ENCODE peak calls at places on chromosomes 16 and 17, in ten cellular contexts. O, Q, S, U, P, Z, G, D, N and Y are unnamed samples.

GRCh38 chr16:67190448-67191399 is 788 bp upstream of the EXOC3L1 start:
- DNase-seq in Z (no peak), G (no peak), Q (no peak), O (no peak), D (no peak), P (no peak), S (no peak), U (no peak), N (no peak), Y (no peak)

GRCh38 chr17:76561799-76562268 is 22.0 kb downstream of the PRCD start:
- DNase-seq in G (no peak), D (no peak), N (no peak), P (no peak), O (no peak), Q (no peak), S (no peak), U (no peak), Z (peak), Y (no peak)

GRCh38 chr17:64694207-64694606 is 32.1 kb upstream of the SMURF2 start:
- DNase-seq in Z (peak), N (peak), G (no peak), P (peak), U (no peak), Q (peak), D (peak), O (no peak), S (no peak), Y (no peak)

GRCh38 chr16:69520800-69521602 is 44.8 kb upstream of the NFAT5 start:
- DNase-seq in Q (no peak), U (no peak), G (no peak), P (peak), Z (peak), O (no peak), D (no peak), N (no peak), S (no peak), Y (peak)

GRCh38 chr16:72256398-72257048 is 84.6 kb upstream of the PMFBP1 start:
- DNase-seq in S (no peak), Q (no peak), O (no peak), Z (peak), N (no peak), P (no peak), U (no peak), G (no peak), D (peak), Y (no peak)

GRCh38 chr17:77841742-77842141 is 116.8 kb upstream of the TNRC6C start:
- DNase-seq in U (no peak), Q (no peak), G (no peak), N (no peak), P (peak), D (no peak), Z (no peak), O (no peak), S (no peak), Y (no peak)

GRCh38 chr16:31328322-31329052 is 26.5 kb upstream of the ITGAX start:
- DNase-seq in Z (no peak), S (no peak), G (no peak), O (no peak), Q (no peak), N (no peak), P (no peak), D (no peak), U (no peak), Y (no peak)

GRCh38 chr16:73616186-73616585 is 568.3 kb upstream of the ZFHX3 start:
- DNase-seq in Q (no peak), P (no peak), D (no peak), G (no peak), U (no peak), Z (no peak), O (no peak), N (no peak), S (no peak), Y (peak)

GRCh38 chr17:19978206-19978802 is 676 bp upstream of the AKAP10 start:
- DNase-seq in G (no peak), Q (peak), O (no peak), S (no peak), Z (no peak), P (no peak), U (no peak), N (no peak), D (peak), Y (no peak)

GRCh38 chr17:78343433-78344201 is 16.3 kb downstream of the SOCS3 start:
- DNase-seq in S (peak), Z (no peak), G (peak), N (no peak), O (no peak), Q (no peak), D (no peak), P (no peak), U (peak), Y (peak)

GRCh38 chr17:6599364-6599763 is 41.1 kb downstream of the KIAA0753 start:
- DNase-seq in N (no peak), U (peak), D (no peak), O (no peak), P (no peak), S (no peak), Q (no peak), Z (no peak), G (no peak), Y (no peak)

GRCh38 chr17:80791758-80792284 is 199.8 kb upstream of the CHMP6 start:
- DNase-seq in U (no peak), G (no peak), P (peak), D (peak), O (peak), Z (peak), Q (peak), N (peak), S (no peak), Y (peak)

GRCh38 chr17:6755731-6756184 is at the start of gene XAF1:
- DNase-seq in G (peak), S (no peak), D (peak), P (no peak), N (no peak), Z (peak), U (no peak), Q (no peak), O (no peak), Y (peak)

GRCh38 chr17:9274973-9275372 is 253.7 kb downstream of the NTN1 start:
- DNase-seq in O (no peak), Z (no peak), Q (no peak), S (no peak), P (no peak), D (no peak), U (no peak), G (no peak), N (no peak), Y (no peak)

GRCh38 chr16:69798466-69798865 is 36.3 kb downstream of the WWP2 start:
- DNase-seq in Q (no peak), N (no peak), S (no peak), Z (peak), D (no peak), P (no peak), U (no peak), G (no peak), O (no peak), Y (no peak)

DNA sequence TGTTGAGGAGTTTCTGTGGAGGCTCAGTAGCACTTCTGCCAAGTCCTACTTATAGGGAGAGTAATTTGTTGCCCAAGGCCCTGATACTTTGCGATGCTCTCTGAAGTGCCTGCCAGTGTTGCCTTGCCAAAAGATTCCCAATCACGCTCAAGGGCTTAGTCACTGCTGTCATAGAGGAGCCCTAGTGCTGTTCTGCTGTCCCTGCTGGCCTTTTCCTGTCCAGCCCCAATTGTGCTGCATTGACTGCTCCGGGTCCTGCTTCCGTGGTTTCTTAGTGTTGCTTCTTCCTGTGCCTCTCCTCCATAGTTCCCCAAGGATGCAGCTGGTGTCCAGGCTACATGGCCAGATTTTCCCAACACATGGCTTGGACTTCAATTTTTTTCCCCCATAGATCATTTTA is 13.9 kb downstream of the NUP93 start:
- DNase-seq in O (peak), Q (peak), G (no peak), N (no peak), D (no peak), S (no peak), U (no peak), P (no peak), Z (peak), Y (no peak)
- TF ChIP-seq CTCF in O (no peak), Q (no peak), G (no peak), N (no peak), D (no peak), S (no peak), U (no peak), P (no peak), Z (peak), Y (no peak)

GRCh38 chr17:65917560-65917959 is 274.4 kb downstream of the CEP112 start:
- DNase-seq in P (no peak), Z (no peak), S (no peak), N (no peak), U (no peak), O (no peak), Q (no peak), D (no peak), G (no peak), Y (no peak)

GRCh38 chr17:65916425-65916824 is 275.5 kb downstream of the CEP112 start:
- DNase-seq in O (no peak), D (no peak), G (no peak), P (no peak), N (no peak), U (no peak), S (no peak), Q (no peak), Z (no peak), Y (no peak)

GRCh38 chr17:65918450-65918849 is 273.5 kb downstream of the CEP112 start:
- DNase-seq in Z (peak), D (no peak), P (no peak), S (no peak), N (no peak), O (no peak), G (no peak), U (no peak), Q (no peak), Y (no peak)

GRCh38 chr17:65910836-65911235 is 281.1 kb downstream of the CEP112 start:
- DNase-seq in Q (no peak), N (no peak), G (no peak), D (no peak), U (no peak), S (no peak), O (no peak), P (no peak), Z (no peak), Y (no peak)

DNA sequence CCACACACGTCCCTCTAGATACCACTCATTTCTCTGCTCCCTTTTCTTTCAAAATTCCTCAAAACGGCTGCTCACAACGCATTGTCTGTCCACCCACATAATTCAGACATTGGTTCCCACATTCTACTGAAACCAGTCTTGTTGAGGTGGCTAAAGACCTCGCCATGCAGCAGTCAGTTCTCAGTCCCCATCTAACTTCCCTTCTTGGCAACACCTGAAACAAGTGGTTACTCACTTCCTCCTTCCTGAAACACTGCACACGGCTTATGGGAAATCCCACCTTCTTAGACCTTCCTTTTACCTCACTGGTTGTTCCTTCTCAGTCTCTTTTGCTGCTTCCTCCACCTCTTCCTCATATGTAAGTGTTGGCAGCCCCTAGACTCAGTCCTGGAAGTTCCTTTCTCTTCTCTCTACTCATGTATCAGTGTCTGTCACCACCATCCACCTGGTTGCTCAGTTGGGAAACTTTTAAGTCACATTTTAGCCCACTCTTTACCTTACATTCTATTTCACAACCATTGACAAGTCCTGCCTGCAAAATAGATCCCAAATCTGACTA is 277.1 kb downstream of the CEP112 start:
- DNase-seq in O (no peak), S (no peak), U (no peak), G (no peak), N (no peak), Z (no peak), Q (no peak), D (no peak), P (no peak), Y (peak)
- H3K4me3 ChIP-seq in O (no peak), S (no peak), U (no peak), G (no peak), N (no peak), Z (no peak), Q (no peak), D (no peak), P (no peak), Y (no peak)

DNA sequence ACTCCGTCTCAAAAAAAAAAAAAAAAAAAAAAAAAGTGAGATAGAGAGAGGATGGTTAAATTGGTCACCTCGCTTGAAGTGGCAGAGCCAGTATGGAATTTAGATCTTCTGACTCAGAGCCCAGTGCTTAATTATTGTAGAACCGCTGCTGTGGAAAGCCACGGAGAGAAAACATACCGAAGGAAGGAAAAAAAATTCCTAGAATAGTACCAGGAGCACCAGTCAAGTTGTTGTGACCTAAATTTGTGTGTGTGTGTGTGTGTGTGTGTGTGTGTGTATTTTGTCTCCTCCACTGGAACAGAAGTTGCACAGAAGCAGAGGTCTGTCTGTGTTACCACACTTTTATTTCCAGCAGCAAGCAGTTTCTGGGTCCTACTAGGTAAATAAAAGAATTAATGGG is 10.6 kb upstream of the NUP85 start:
- DNase-seq in Z (no peak), Q (no peak), G (no peak), U (no peak), P (no peak), O (no peak), S (no peak), D (no peak), N (no peak), Y (no peak)
- TF ChIP-seq CTCF in Z (no peak), Q (no peak), G (no peak), U (no peak), P (no peak), O (no peak), S (no peak), D (no peak), N (no peak), Y (no peak)

DNA sequence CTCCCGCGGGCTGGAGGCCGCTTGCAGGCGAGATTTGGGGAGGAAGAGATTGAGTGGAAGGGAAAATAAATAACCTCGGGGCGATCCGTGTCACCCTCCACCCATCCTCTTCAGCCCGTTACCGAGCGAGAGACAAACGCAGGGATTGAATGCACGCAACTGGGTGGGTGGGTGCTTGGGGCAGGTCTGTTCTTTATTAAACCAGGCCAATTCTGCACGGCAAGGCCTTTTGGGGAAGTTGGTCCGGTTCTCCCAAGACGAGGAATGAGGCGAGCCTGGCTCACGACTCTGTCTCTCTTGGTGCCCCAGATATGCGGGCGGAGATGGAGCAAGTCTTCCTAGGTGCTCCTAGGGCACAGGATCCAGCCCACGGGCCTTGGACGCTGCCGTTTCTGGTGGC is 396 bp upstream of the HOXB7 start:
- DNase-seq in U (no peak), D (no peak), Q (peak), O (no peak), N (peak), S (peak), P (no peak), Z (no peak), G (no peak), Y (no peak)
- H3K4me3 ChIP-seq in U (no peak), D (peak), Q (peak), O (peak), N (peak), S (peak), P (peak), Z (no peak), G (peak), Y (peak)

GRCh38 chr17:75267403-75268232 is 3.4 kb downstream of the MIF4GD start:
- DNase-seq in G (no peak), N (no peak), D (no peak), O (no peak), S (peak), Z (no peak), Q (no peak), P (no peak), U (peak), Y (peak)
- TF ChIP-seq CTCF in G (no peak), N (peak), D (no peak), O (peak), S (no peak), Z (no peak), Q (no peak), P (no peak), U (no peak), Y (peak)

GRCh38 chr16:53111078-53111776 is 56.4 kb downstream of the CHD9 start:
- DNase-seq in D (no peak), O (no peak), U (no peak), Z (no peak), G (no peak), N (no peak), Q (no peak), P (no peak), S (no peak), Y (peak)
- H3K4me3 ChIP-seq in D (no peak), O (no peak), U (no peak), Z (no peak), G (no peak), N (no peak), Q (no peak), P (no peak), S (no peak), Y (peak)

DNA sequence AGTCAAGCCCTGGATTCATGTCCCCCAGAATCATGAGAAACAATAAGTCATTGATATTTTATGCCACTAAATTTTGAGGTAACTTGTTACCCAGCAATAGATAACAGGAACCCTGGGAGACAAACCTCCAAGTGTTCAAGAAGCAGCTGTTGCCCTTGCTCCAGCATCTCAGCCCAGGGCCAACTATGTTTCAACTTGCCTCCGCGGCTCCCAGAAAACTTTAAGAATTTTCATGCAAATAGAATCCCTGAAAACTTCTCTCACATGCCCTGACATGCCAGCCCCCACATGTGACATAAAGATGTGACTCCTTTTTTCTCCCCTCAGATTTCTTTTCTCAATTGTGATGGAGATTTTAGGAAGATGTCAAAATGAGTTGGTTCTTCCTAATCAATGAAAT is 22.8 kb downstream of the LYRM9 start:
- DNase-seq in G (no peak), Z (no peak), S (no peak), Q (no peak), O (no peak), P (no peak), U (no peak), D (no peak), N (no peak), Y (no peak)
- TF ChIP-seq CTCF in G (no peak), Z (no peak), S (no peak), Q (no peak), O (no peak), P (no peak), U (no peak), D (no peak), N (no peak), Y (no peak)

GRCh38 chr16:49838361-49838638 is 17.6 kb downstream of the ZNF423 start:
- DNase-seq in S (no peak), Q (no peak), Z (no peak), N (no peak), P (no peak), U (no peak), G (no peak), D (no peak), O (no peak), Y (no peak)
- H3K4me3 ChIP-seq in S (no peak), Q (peak), Z (no peak), N (no peak), P (peak), U (no peak), G (no peak), D (no peak), O (no peak), Y (no peak)